ENCODE peak calls at places on chromosomes 1 and 21, in nine cellular contexts. V is SK-N-DZ; S is AG04450; J is activated T-cell treated with anti-CD3 and anti-CD28 coated beads for 1 hour; W is NCI-H2029 treated with DMSO at 0.1 percent for 48 hours; I is stimulated activated CD4-positive, alpha-beta T cell treated with anti-CD3 and anti-CD28 coated beads, Interleukin-15, amount 100 ng/mL, for 48 hours; Z is activated CD4-positive, alpha-beta T cell treated with anti-CD3 and anti-CD28 coated beads, Interleukin-2, amount 50 U/mL, for 1 hour; E is psoas muscle; A is astrocyte of the spinal cord. Y is an unnamed sample.

GRCh38 chr1:2382621-2383361 is 8.6 kb downstream of the MORN1 start:
- DNase-seq in V (peak; percentile 50), S (no peak), J (no peak), W (no peak), I (no peak), Z (peak; percentile 22), E (peak; percentile 65), A (peak; percentile 26), Y (peak; percentile 67)

GRCh38 chr1:38724160-38725131 is 135.1 kb downstream of the RRAGC start:
- DNase-seq in V (no peak), S (no peak), J (no peak), W (no peak), I (no peak), Z (no peak), E (no peak), A (no peak), Y (no peak)

GRCh38 chr1:111320066-111320879 is 29.6 kb downstream of the CHIA start:
- DNase-seq in V (no peak), S (no peak), J (no peak), W (no peak), I (no peak), Z (no peak), E (no peak), A (no peak), Y (no peak)

GRCh38 chr1:59597420-59598199 is 217.1 kb upstream of the HOOK1 start:
- DNase-seq in V (no peak), S (no peak), J (no peak), W (no peak), I (no peak), Z (no peak), E (no peak), A (no peak), Y (no peak)

GRCh38 chr1:174433451-174433850 is 14.3 kb upstream of the GPR52 start:
- DNase-seq in V (no peak), S (peak; percentile 66), J (no peak), W (no peak), I (no peak), Z (no peak), E (no peak), A (peak; percentile 54), Y (no peak)

GRCh38 chr1:31726715-31727114 is 22.9 kb upstream of the COL16A1 start:
- DNase-seq in V (no peak), S (no peak), J (no peak), W (no peak), I (no peak), Z (no peak), E (no peak), A (no peak), Y (no peak)

GRCh38 chr1:154219511-154219910 is 1.2 kb upstream of the UBAP2L start:
- DNase-seq in V (no peak), S (no peak), J (no peak), W (no peak), I (no peak), Z (no peak), E (no peak), A (peak; percentile 32), Y (no peak)

GRCh38 chr1:71916894-71917293 is 365.4 kb downstream of the NEGR1 start:
- DNase-seq in V (no peak), S (no peak), J (no peak), W (no peak), I (no peak), Z (no peak), E (no peak), A (no peak), Y (no peak)

GRCh38 chr1:234963904-234964702 is 164.5 kb downstream of the TOMM20 start:
- DNase-seq in V (no peak), S (no peak), J (no peak), W (no peak), I (no peak), Z (no peak), E (peak; percentile 84), A (no peak), Y (no peak)

GRCh38 chr1:52725903-52726264 is 369 bp upstream of the ZYG11B start:
- DNase-seq in V (no peak), S (no peak), J (no peak), W (no peak), I (no peak), Z (no peak), E (no peak), A (no peak), Y (no peak)

GRCh38 chr21:41647806-41648561 is 118.9 kb downstream of the RIPK4 start:
- DNase-seq in V (no peak), S (no peak), J (no peak), W (no peak), I (no peak), Z (no peak), E (no peak), A (no peak), Y (no peak)

GRCh38 chr1:46520063-46520911 is 30.7 kb downstream of the DMBX1 start:
- DNase-seq in V (no peak), S (peak; percentile 27), J (no peak), W (peak; percentile 40), I (no peak), Z (no peak), E (peak; percentile 43), A (peak; percentile 69), Y (peak; percentile 47)

GRCh38 chr1:54928327-54928726 is 41.3 kb upstream of the DHCR24 start:
- DNase-seq in V (no peak), S (no peak), J (no peak), W (no peak), I (no peak), Z (no peak), E (no peak), A (no peak), Y (no peak)

GRCh38 chr1:186463511-186463910 is 2.6 kb upstream of the PDC start:
- DNase-seq in V (no peak), S (no peak), J (no peak), W (no peak), I (no peak), Z (no peak), E (no peak), A (no peak), Y (no peak)

GRCh38 chr1:218516526-218516925 is 171.4 kb downstream of the TGFB2 start:
- DNase-seq in V (no peak), S (no peak), J (no peak), W (no peak), I (no peak), Z (no peak), E (no peak), A (no peak), Y (peak; percentile 60)

GRCh38 chr1:28248273-28249012 is 10.9 kb upstream of the SESN2 start:
- DNase-seq in V (peak; percentile 63), S (peak; percentile 64), J (peak; percentile 80), W (peak; percentile 70), I (peak; percentile 61), Z (peak; percentile 82), E (peak; percentile 85), A (peak; percentile 81), Y (peak; percentile 70)

GRCh38 chr1:33379631-33380354 is 51.1 kb downstream of the PHC2 start:
- DNase-seq in V (peak; percentile 24), S (no peak), J (no peak), W (no peak), I (no peak), Z (no peak), E (no peak), A (no peak), Y (no peak)

GRCh38 chr1:201376464-201377374 is 761 bp downstream of the TNNT2 start:
- DNase-seq in V (peak; percentile 30), S (no peak), J (no peak), W (no peak), I (no peak), Z (no peak), E (no peak), A (peak; percentile 45), Y (peak; percentile 25)

GRCh38 chr1:188706742-188707141 is 1770.9 kb downstream of the BRINP3 start:
- DNase-seq in V (no peak), S (peak; percentile 8), J (no peak), W (no peak), I (no peak), Z (no peak), E (no peak), A (peak; percentile 85), Y (no peak)

GRCh38 chr1:97417661-97418060 is 503.2 kb downstream of the DPYD start:
- DNase-seq in V (no peak), S (no peak), J (no peak), W (no peak), I (no peak), Z (no peak), E (no peak), A (no peak), Y (no peak)

GRCh38 chr1:47229031-47229831 is 2.8 kb downstream of the TAL1 start:
- DNase-seq in V (no peak), S (no peak), J (no peak), W (no peak), I (no peak), Z (no peak), E (no peak), A (no peak), Y (peak; percentile 38)

GRCh38 chr1:77834771-77835334 is 53.6 kb upstream of the NEXN start:
- DNase-seq in V (no peak), S (no peak), J (no peak), W (peak; percentile 65), I (no peak), Z (no peak), E (no peak), A (peak; percentile 66), Y (no peak)

GRCh38 chr21:33058468-33059318 is 11.2 kb upstream of the OLIG1 start:
- DNase-seq in V (no peak), S (no peak), J (no peak), W (peak; percentile 19), I (no peak), Z (no peak), E (peak; percentile 81), A (no peak), Y (no peak)

GRCh38 chr1:248805905-248806304 is 19.8 kb downstream of the SH3BP5L start:
- DNase-seq in V (no peak), S (no peak), J (no peak), W (no peak), I (no peak), Z (no peak), E (no peak), A (no peak), Y (no peak)